ENCODE peak calls at places on chromosomes 1 and 21, in six cellular contexts. O, A, E, V, Z and I are unnamed samples.

GRCh38 chr1:32813941-32814739 is 3.0 kb downstream of the YARS1 start:
- DNase-seq in O (no peak), A (no peak), E (no peak), V (peak; percentile 62), Z (no peak), I (peak; percentile 37)

GRCh38 chr1:184866991-184867788 is 107.1 kb downstream of the NIBAN1 start:
- DNase-seq in O (peak; percentile 30), A (no peak), E (no peak), V (peak; percentile 98), Z (peak; percentile 9), I (peak; percentile 96)

GRCh38 chr21:35257413-35257812 is 208.3 kb upstream of the RUNX1 start:
- DNase-seq in O (no peak), A (peak; percentile 62), E (no peak), V (peak; percentile 97), Z (no peak), I (peak; percentile 96)

GRCh38 chr1:241744591-241744990 is 92.5 kb downstream of the WDR64 start:
- DNase-seq in O (no peak), A (no peak), E (no peak), V (no peak), Z (no peak), I (no peak)

GRCh38 chr21:28810826-28811524 is 181.7 kb downstream of the LTN1 start:
- DNase-seq in O (no peak), A (no peak), E (no peak), V (no peak), Z (no peak), I (no peak)

GRCh38 chr1:182699673-182700350 is 15.4 kb upstream of the RGS8 start:
- DNase-seq in O (no peak), A (peak; percentile 23), E (peak; percentile 18), V (no peak), Z (no peak), I (no peak)

GRCh38 chr1:78424720-78425119 is 66.1 kb upstream of the PTGFR start:
- DNase-seq in O (no peak), A (no peak), E (no peak), V (no peak), Z (no peak), I (no peak)

GRCh38 chr1:64823691-64824476 is 79.0 kb downstream of the RAVER2 start:
- DNase-seq in O (no peak), A (peak; percentile 83), E (peak; percentile 65), V (peak; percentile 88), Z (peak; percentile 59), I (peak; percentile 81)

GRCh38 chr1:156150107-156151000 is 3.0 kb upstream of the SEMA4A start:
- DNase-seq in O (no peak), A (no peak), E (no peak), V (no peak), Z (no peak), I (no peak)

GRCh38 chr1:172990598-172991215 is 60.0 kb downstream of the TNFSF18 start:
- DNase-seq in O (no peak), A (no peak), E (no peak), V (peak; percentile 57), Z (no peak), I (peak; percentile 73)

GRCh38 chr1:1665815-1666251 is 7.0 kb upstream of the CDK11B start:
- DNase-seq in O (peak; percentile 47), A (no peak), E (peak; percentile 73), V (no peak), Z (peak; percentile 29), I (no peak)

GRCh38 chr1:201608635-201609395 is 69.9 kb downstream of the NAV1 start:
- DNase-seq in O (no peak), A (no peak), E (no peak), V (peak; percentile 39), Z (no peak), I (peak; percentile 29)